ENCODE peak calls at places on chromosomes 11 and 22, in seven cellular contexts. C is brain microvascular endothelial cell; S is upper lobe of right lung; H is heart left ventricle; Y is Panc1; U is right atrium auricular region; T is CD8-positive, alpha-beta T cell. W is an unnamed sample.

GRCh38 chr11:99519095-99519494 is 498.3 kb downstream of the CNTN5 start:
- DNase-seq in S (no peak), H (no peak), U (no peak), C (no peak), Y (no peak), T (no peak), W (no peak)

GRCh38 chr11:96361778-96362177 is 18.8 kb upstream of the MAML2 start:
- DNase-seq in C (peak; percentile 64), S (no peak), U (no peak), H (no peak), Y (no peak), T (no peak), W (no peak)

GRCh38 chr22:31575190-31575589 is 78.9 kb downstream of the SFI1 start:
- DNase-seq in U (no peak), T (no peak), S (no peak), C (no peak), Y (no peak), H (no peak), W (no peak)

GRCh38 chr11:70466154-70466553 is 67.8 kb downstream of the CTTN start:
- DNase-seq in S (peak; percentile 36), C (no peak), U (no peak), Y (no peak), H (no peak), T (no peak), W (no peak)

GRCh38 chr11:75402002-75402773 is 2.9 kb downstream of the RPS3 start:
- DNase-seq in T (no peak), H (no peak), U (no peak), Y (no peak), C (no peak), S (no peak), W (no peak)

GRCh38 chr11:103631841-103632240 is 404.6 kb upstream of the DDI1 start:
- DNase-seq in H (no peak), U (no peak), T (no peak), Y (no peak), S (no peak), C (no peak), W (no peak)

GRCh38 chr22:28977050-28977449 is 84.6 kb downstream of the C22orf31 start:
- DNase-seq in H (no peak), C (peak; percentile 3), Y (no peak), T (no peak), S (no peak), U (no peak), W (no peak)

GRCh38 chr11:86704710-86705109 is 32.3 kb upstream of the ME3 start:
- DNase-seq in Y (no peak), T (no peak), U (no peak), C (no peak), H (no peak), S (no peak), W (no peak)

GRCh38 chr22:30602049-30602448 is 4.9 kb upstream of the TCN2 start:
- DNase-seq in Y (no peak), S (no peak), H (no peak), T (no peak), C (peak; percentile 28), U (no peak), W (no peak)

GRCh38 chr11:117898059-117898458 is 21.6 kb upstream of the FXYD6 start:
- DNase-seq in Y (no peak), T (no peak), U (no peak), H (no peak), C (no peak), S (no peak), W (peak; percentile 62)

GRCh38 chr22:39960791-39961746 is 872 bp downstream of the TMA7B start:
- DNase-seq in T (peak; percentile 69), U (no peak), H (no peak), S (no peak), C (peak; percentile 98), Y (no peak), W (no peak)

GRCh38 chr11:30447246-30447645 is 124.3 kb downstream of the ARL14EP start:
- DNase-seq in S (no peak), Y (no peak), H (no peak), T (no peak), C (no peak), U (no peak), W (no peak)

GRCh38 chr11:111762981-111763643 is 3.1 kb downstream of the PPP2R1B start:
- DNase-seq in H (no peak), T (no peak), U (no peak), Y (no peak), S (no peak), C (no peak), W (no peak)

GRCh38 chr11:59680287-59681154 is 11.7 kb upstream of the PATL1 start:
- DNase-seq in U (no peak), Y (peak; percentile 51), S (peak; percentile 78), H (no peak), C (peak; percentile 78), T (peak; percentile 67), W (no peak)

GRCh38 chr11:10973416-10973815 is 115.6 kb upstream of the ZBED5 start:
- DNase-seq in Y (no peak), U (no peak), C (no peak), S (no peak), T (no peak), H (no peak), W (no peak)

GRCh38 chr22:42383851-42384417 is 48.3 kb downstream of the NFAM1 start:
- DNase-seq in U (no peak), H (peak; percentile 42), T (no peak), C (no peak), S (no peak), Y (no peak), W (no peak)

GRCh38 chr11:68160100-68160695 is 39.0 kb upstream of the CHKA start:
- DNase-seq in C (no peak), H (no peak), T (no peak), Y (no peak), U (no peak), S (no peak), W (no peak)

GRCh38 chr22:25795437-25795836 is 53.4 kb downstream of the MYO18B start:
- DNase-seq in U (no peak), T (no peak), C (no peak), S (no peak), Y (no peak), H (no peak), W (no peak)

GRCh38 chr11:26286472-26287066 is 45.4 kb upstream of the ANO3 start:
- DNase-seq in C (peak; percentile 53), H (no peak), U (no peak), Y (no peak), T (no peak), S (no peak), W (no peak)

GRCh38 chr11:26287067-26287518 is 44.8 kb upstream of the ANO3 start:
- DNase-seq in T (no peak), U (no peak), S (no peak), C (peak; percentile 38), Y (no peak), H (no peak), W (no peak)

GRCh38 chr11:26285593-26285992 is 46.3 kb upstream of the ANO3 start:
- DNase-seq in S (no peak), C (no peak), Y (no peak), T (no peak), U (no peak), H (no peak), W (no peak)

GRCh38 chr11:26278354-26278753 is 53.6 kb upstream of the ANO3 start:
- DNase-seq in H (no peak), S (no peak), C (no peak), Y (no peak), U (no peak), T (no peak), W (no peak)

GRCh38 chr11:26283852-26284421 is 48.0 kb upstream of the ANO3 start:
- DNase-seq in U (no peak), H (no peak), T (no peak), C (no peak), S (no peak), Y (no peak), W (no peak)
- H3K4me3 ChIP-seq in U (no peak overlapping the region), H (no peak overlapping the region), T (no peak overlapping the region), C (no peak overlapping the region), S (peak overlapping the region; percentile 55), Y (no peak overlapping the region), W (no peak overlapping the region)

GRCh38 chr11:387193-387793 is 6.7 kb upstream of the PKP3 start:
- DNase-seq in S (no peak), Y (no peak), U (no peak), C (no peak), H (no peak), T (no peak), W (no peak)
- TF ChIP-seq CTCF in S (no peak), Y (no peak), U (no peak), C (peak; percentile 9), H (no peak), T (no peak), W (no peak)

GRCh38 chr22:47102648-47103047 is 340.2 kb downstream of the TBC1D22A start:
- DNase-seq in Y (no peak), S (no peak), C (no peak), T (no peak), H (no peak), U (no peak), W (no peak)
- H3K27ac ChIP-seq in Y (no peak overlapping the region), S (no peak overlapping the region), C (no peak overlapping the region), T (no peak overlapping the region), H (no peak overlapping the region), U (no peak overlapping the region), W (no peak overlapping the region)

GRCh38 chr11:73981051-73981805 is 1.4 kb downstream of the UCP2 start:
- DNase-seq in U (no peak), H (no peak), S (peak; percentile 16), Y (no peak), C (no peak), T (no peak), W (no peak)
- H3K4me3 ChIP-seq in U (no peak overlapping the region), H (peak overlapping the region; percentile 56), S (peak overlapping the region; percentile 62), Y (peak overlapping the region; percentile 69), C (peak overlapping the region; percentile 77), T (peak overlapping the region; percentile 100), W (peak overlapping the region; percentile 79)

DNA sequence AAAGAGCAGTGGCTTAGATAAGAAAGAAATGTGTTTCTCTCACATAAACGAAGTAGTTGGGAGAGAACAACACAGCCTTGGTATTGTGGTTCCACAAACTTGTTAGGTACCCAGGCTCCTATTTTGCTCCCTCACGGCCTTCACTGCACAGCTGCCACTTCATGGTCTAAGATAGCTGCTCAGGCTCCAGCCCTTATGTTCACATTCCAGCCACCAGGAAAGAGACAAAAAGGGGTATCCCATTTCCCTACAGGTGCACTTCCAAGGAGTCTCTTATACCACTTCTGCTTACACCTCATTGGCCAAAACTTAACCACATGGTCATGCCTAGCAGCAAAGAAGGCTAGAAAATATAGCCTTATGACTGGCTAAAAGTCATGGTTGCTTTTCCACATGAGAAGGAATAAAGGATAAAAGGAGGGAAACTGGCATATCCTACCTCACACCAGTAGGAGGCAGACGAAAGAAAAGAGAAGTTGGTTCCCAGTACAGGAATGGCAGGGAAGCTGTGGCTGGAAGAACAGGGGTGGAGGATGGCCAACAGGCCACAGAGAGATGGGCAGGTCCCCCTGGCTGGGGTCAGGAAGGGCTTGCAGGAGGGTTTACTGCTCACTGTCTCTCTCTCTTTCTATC is 5.4 kb upstream of the HDHD5 start:
- DNase-seq in C (no peak), H (no peak), S (no peak), Y (no peak), T (no peak), U (no peak), W (no peak)
- TF ChIP-seq CTCF in C (peak; percentile 23), H (no peak), S (no peak), Y (peak; percentile 47), T (no peak), U (no peak), W (no peak)

GRCh38 chr11:35307221-35307621 is 112.1 kb downstream of the SLC1A2 start:
- DNase-seq in U (no peak), C (no peak), T (no peak), Y (no peak), S (no peak), H (no peak), W (no peak)
- H3K27ac ChIP-seq in U (no peak overlapping the region), C (no peak overlapping the region), T (no peak overlapping the region), Y (no peak overlapping the region), S (no peak overlapping the region), H (no peak overlapping the region), W (no peak overlapping the region)